ENCODE peak calls at places on chromosome 19, in eight cellular contexts. N, Y, T, F, D, H, S and C are unnamed samples.

GRCh38 chr19:2270157-2270571 is 11.8 kb downstream of the PEAK3 start:
- DNase-seq in N (peak), Y (peak), T (no peak), F (no peak), D (peak), H (peak), S (no peak), C (no peak)

GRCh38 chr19:37218592-37218935 is 550 bp downstream of the ZNF383 start:
- DNase-seq in N (peak), Y (no peak), T (no peak), F (no peak), D (no peak), H (no peak), S (peak), C (peak)

GRCh38 chr19:52343548-52343947 is 7.5 kb downstream of the ZNF610 start:
- DNase-seq in N (peak), Y (peak), T (no peak), F (no peak), D (peak), H (peak), S (no peak), C (peak)

GRCh38 chr19:10191347-10191746 is 3.4 kb downstream of the DNMT1 start:
- DNase-seq in N (peak), Y (peak), T (peak), F (peak), D (no peak), H (no peak), S (peak), C (peak)

GRCh38 chr19:7799640-7800355 is 30.2 kb upstream of the EVI5L start:
- DNase-seq in N (peak), Y (peak), T (peak), F (peak), D (peak), H (peak), S (peak), C (peak)

GRCh38 chr19:10670876-10671804 is 17.0 kb downstream of the ILF3 start:
- DNase-seq in N (no peak), Y (no peak), T (no peak), F (no peak), D (no peak), H (no peak), S (no peak), C (no peak)

GRCh38 chr19:46369817-46370216 is 22.9 kb downstream of the PPP5C start:
- DNase-seq in N (no peak), Y (no peak), T (no peak), F (no peak), D (no peak), H (no peak), S (no peak), C (no peak)

GRCh38 chr19:54338521-54338920 is 441 bp downstream of the LILRA4 start:
- DNase-seq in N (no peak), Y (no peak), T (no peak), F (no peak), D (no peak), H (no peak), S (no peak), C (no peak)

GRCh38 chr19:49613374-49613773 is 22.4 kb downstream of the PRR12 start:
- DNase-seq in N (no peak), Y (no peak), T (no peak), F (no peak), D (no peak), H (no peak), S (no peak), C (no peak)

GRCh38 chr19:28427256-28428083 is 785.5 kb downstream of the UQCRFS1 start:
- DNase-seq in N (no peak), Y (no peak), T (no peak), F (no peak), D (no peak), H (no peak), S (no peak), C (no peak)

GRCh38 chr19:47226426-47227346 is 4.3 kb downstream of the BBC3 start:
- DNase-seq in N (peak), Y (peak), T (no peak), F (no peak), D (peak), H (peak), S (peak), C (peak)

GRCh38 chr19:5289060-5289990 is 51.3 kb downstream of the PTPRS start:
- DNase-seq in N (no peak), Y (no peak), T (no peak), F (no peak), D (peak), H (no peak), S (no peak), C (no peak)

GRCh38 chr19:15437355-15438123 is 12.2 kb downstream of the WIZ start:
- DNase-seq in N (peak), Y (peak), T (no peak), F (no peak), D (no peak), H (no peak), S (no peak), C (peak)

GRCh38 chr19:29004796-29005195 is 208.2 kb downstream of the UQCRFS1 start:
- DNase-seq in N (no peak), Y (no peak), T (no peak), F (no peak), D (no peak), H (no peak), S (no peak), C (no peak)

GRCh38 chr19:13835791-13836723 is 40.8 kb downstream of the ZSWIM4 start:
- DNase-seq in N (peak), Y (no peak), T (no peak), F (no peak), D (no peak), H (no peak), S (peak), C (no peak)
- H3K4me3 ChIP-seq in N (peak), Y (no peak), T (no peak), F (no peak), D (no peak), H (no peak), S (no peak), C (no peak)

GRCh38 chr19:39590265-39590664 is 12.1 kb upstream of the LGALS13 start:
- DNase-seq in N (peak), Y (no peak), T (no peak), F (no peak), D (peak), H (no peak), S (no peak), C (peak)
- H3K4me3 ChIP-seq in N (no peak), Y (no peak), T (no peak), F (no peak), D (no peak), H (no peak), S (no peak), C (no peak)

DNA sequence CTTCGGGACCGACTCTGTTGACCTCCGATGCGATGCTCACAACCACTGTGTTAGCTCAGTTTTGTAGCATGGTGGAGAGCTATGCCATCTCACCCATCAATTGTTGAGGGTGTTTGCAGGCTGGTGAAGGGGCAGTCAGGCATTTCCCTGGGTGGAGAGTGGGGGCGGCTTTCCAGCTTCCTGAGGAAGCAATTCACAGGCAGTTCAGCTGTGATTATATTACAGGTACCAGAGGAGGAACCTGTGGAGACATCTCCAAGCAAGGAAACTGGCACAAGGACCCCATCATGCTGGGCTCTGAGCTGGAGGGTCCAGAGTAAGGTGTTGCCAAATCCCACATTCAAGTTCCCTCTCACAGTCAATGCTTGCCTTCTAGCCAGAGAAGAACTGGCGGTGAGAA is 166.0 kb upstream of the ZNF536 start:
- DNase-seq in N (no peak), Y (no peak), T (no peak), F (no peak), D (no peak), H (no peak), S (no peak), C (no peak)
- H3K4me3 ChIP-seq in N (no peak), Y (no peak), T (no peak), F (no peak), D (no peak), H (no peak), S (no peak), C (no peak)

DNA sequence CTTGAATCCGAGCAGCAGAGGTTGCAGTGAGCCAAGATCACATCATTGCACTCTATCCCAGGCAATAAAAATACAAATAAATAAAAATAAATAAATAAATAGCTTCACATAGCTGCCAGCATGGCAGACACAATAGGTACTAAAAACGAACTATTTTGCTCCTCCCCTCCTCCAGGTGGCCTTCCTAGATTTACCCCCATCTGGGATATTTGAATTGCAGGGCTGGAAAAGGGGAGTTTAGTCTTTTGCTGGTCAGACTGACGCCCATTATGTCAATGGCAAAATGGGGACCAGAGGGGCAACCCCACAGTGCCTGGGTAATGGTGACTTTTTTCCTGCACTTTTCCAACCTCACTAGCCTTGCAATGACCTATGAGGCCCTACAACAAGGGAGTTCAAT is 640 bp upstream of the GMFG start:
- DNase-seq in N (no peak), Y (no peak), T (no peak), F (no peak), D (no peak), H (no peak), S (no peak), C (no peak)
- H3K4me3 ChIP-seq in N (no peak), Y (no peak), T (no peak), F (no peak), D (no peak), H (no peak), S (no peak), C (no peak)

DNA sequence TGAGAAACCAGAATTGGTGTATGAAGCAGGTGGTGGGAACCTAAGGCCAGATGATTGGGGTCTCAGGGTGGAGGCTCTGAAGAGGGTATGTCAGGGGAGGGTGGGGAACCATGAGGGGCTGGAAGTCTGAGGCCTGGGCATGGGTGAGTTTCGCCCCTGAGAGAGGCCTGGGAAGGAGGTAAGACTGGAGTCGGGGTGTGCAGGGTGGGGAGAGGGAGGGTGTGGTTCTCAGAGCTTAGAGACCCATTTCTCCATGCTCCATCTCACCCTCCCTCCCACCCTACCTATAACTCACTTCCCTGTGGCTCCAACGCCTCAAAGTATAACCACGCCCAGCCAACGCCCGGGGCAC is 1.0 kb upstream of the KLHL26 start:
- DNase-seq in N (no peak), Y (no peak), T (no peak), F (no peak), D (no peak), H (no peak), S (no peak), C (no peak)
- H3K4me3 ChIP-seq in N (no peak), Y (no peak), T (no peak), F (no peak), D (peak), H (no peak), S (no peak), C (no peak)

GRCh38 chr19:6723738-6724137 is 3.3 kb upstream of the C3 start:
- DNase-seq in N (peak), Y (no peak), T (no peak), F (no peak), D (no peak), H (no peak), S (no peak), C (no peak)
- H3K4me3 ChIP-seq in N (no peak), Y (no peak), T (no peak), F (no peak), D (no peak), H (no peak), S (no peak), C (no peak)

GRCh38 chr19:35641515-35642151 is at the start of gene ETV2:
- DNase-seq in N (peak), Y (peak), T (no peak), F (no peak), D (peak), H (peak), S (no peak), C (peak)
- H3K4me3 ChIP-seq in N (no peak), Y (no peak), T (no peak), F (no peak), D (no peak), H (no peak), S (no peak), C (peak)

GRCh38 chr19:39127812-39128510 is 2.4 kb downstream of the PAK4 start:
- DNase-seq in N (no peak), Y (no peak), T (no peak), F (no peak), D (no peak), H (peak), S (no peak), C (no peak)
- H3K4me3 ChIP-seq in N (no peak), Y (no peak), T (no peak), F (no peak), D (no peak), H (peak), S (no peak), C (no peak)